ENCODE peak calls at places on chromosomes 12 and 14, in five cellular contexts. J is neural crest cell; I is CD8-positive, alpha-beta T cell; P is lower leg skin; D is A549. M is an unnamed sample.
A peak's percentile ranks its signal among the peaks of the same experiment; 100 is the strongest.

GRCh38 chr12:104643921-104644669 is 187.3 kb downstream of the CHST11 start:
- DNase-seq in J (no peak), I (no peak), P (peak; percentile 17), D (no peak), M (no peak)

GRCh38 chr14:56002876-56003625 is 115.2 kb upstream of the PELI2 start:
- DNase-seq in J (no peak), I (no peak), P (no peak), D (no peak), M (no peak)

GRCh38 chr12:51834411-51834810 is 14.1 kb downstream of the FIGNL2 start:
- DNase-seq in J (no peak), I (no peak), P (no peak), D (no peak), M (no peak)

GRCh38 chr14:35708072-35708471 is 101.0 kb downstream of the RALGAPA1 start:
- DNase-seq in J (no peak), I (no peak), P (no peak), D (no peak), M (no peak)

GRCh38 chr12:100826323-100826722 is 31.7 kb downstream of the ANO4 start:
- DNase-seq in J (peak; percentile 60), I (no peak), P (no peak), D (peak; percentile 8), M (peak; percentile 74)

GRCh38 chr12:121214171-121214777 is 4.3 kb downstream of the P2RX4 start:
- DNase-seq in J (no peak), I (no peak), P (no peak), D (no peak), M (no peak)

GRCh38 chr14:105355049-105355575 is 40.6 kb downstream of the PACS2 start:
- DNase-seq in J (no peak), I (no peak), P (no peak), D (no peak), M (no peak)

GRCh38 chr14:87052646-87053225 is 940.2 kb downstream of the GALC start:
- DNase-seq in J (no peak), I (no peak), P (no peak), D (no peak), M (no peak)

GRCh38 chr12:1575287-1575798 is 19.0 kb downstream of the FBXL14 start:
- DNase-seq in J (no peak), I (no peak), P (no peak), D (no peak), M (no peak)

GRCh38 chr12:110117948-110118685 is 6.0 kb upstream of the IFT81 start:
- DNase-seq in J (no peak), I (no peak), P (no peak), D (no peak), M (peak; percentile 17)

GRCh38 chr12:42590324-42590934 is 883 bp upstream of the PRICKLE1 start:
- DNase-seq in J (no peak), I (no peak), P (peak; percentile 18), D (peak; percentile 28), M (peak; percentile 29)

GRCh38 chr12:42587564-42588307 is 1.8 kb downstream of the PRICKLE1 start:
- DNase-seq in J (no peak), I (no peak), P (no peak), D (no peak), M (no peak)

GRCh38 chr12:42588308-42588836 is 1.2 kb downstream of the PRICKLE1 start:
- DNase-seq in J (no peak), I (no peak), P (no peak), D (no peak), M (no peak)

GRCh38 chr12:42589465-42590323 is at the start of gene PRICKLE1:
- DNase-seq in J (peak; percentile 48), I (no peak), P (no peak), D (peak; percentile 24), M (peak; percentile 65)

DNA sequence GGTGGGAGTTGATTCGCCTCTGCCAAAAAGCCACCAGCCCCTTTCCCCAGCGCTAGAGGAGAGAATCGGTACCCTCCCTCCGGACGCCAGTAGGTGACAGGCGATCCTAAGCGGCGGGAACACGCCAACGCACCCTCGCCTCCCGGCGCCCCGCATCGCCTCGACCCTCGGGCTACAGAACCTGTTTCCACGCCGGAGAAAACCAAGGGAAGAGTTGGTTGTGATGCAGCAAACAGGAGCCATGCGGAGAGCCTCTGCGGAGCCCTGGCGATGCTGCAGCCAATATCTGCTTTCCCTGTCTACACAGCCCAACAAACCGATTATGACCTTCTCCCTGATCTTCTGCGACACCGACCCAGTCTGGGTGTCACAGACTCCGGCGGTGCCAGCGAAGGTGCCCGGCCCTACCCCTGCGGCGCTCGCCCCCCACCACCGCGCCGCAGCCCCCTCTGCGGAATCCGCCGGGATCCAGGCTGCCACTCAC is 523 bp downstream of the PRICKLE1 start:
- DNase-seq in J (peak; percentile 39), I (no peak), P (no peak), D (peak; percentile 41), M (peak; percentile 57)
- TF ChIP-seq CTCF in J (peak; percentile 69), I (no peak), P (no peak), D (peak; percentile 50), M (peak; percentile 23)

GRCh38 chr12:455821-456220 is 3.9 kb upstream of the B4GALNT3 start:
- DNase-seq in J (no peak), I (no peak), P (no peak), D (no peak), M (no peak)

GRCh38 chr12:450438-450837 is 9.3 kb upstream of the B4GALNT3 start:
- DNase-seq in J (no peak), I (no peak), P (no peak), D (no peak), M (no peak)

GRCh38 chr12:449203-449602 is 10.5 kb upstream of the B4GALNT3 start:
- DNase-seq in J (no peak), I (no peak), P (no peak), D (no peak), M (no peak)

GRCh38 chr12:457676-458075 is 2.1 kb upstream of the B4GALNT3 start:
- DNase-seq in J (no peak), I (no peak), P (no peak), D (no peak), M (no peak)

GRCh38 chr12:452667-453210 is 7.0 kb upstream of the B4GALNT3 start:
- DNase-seq in J (no peak), I (peak; percentile 40), P (no peak), D (no peak), M (no peak)
- TF ChIP-seq CTCF in J (no peak), I (no peak), P (no peak), D (no peak), M (no peak)

GRCh38 chr12:11344504-11344903 is 34.3 kb upstream of the PRB4 start:
- DNase-seq in J (no peak), I (no peak), P (no peak), D (no peak), M (no peak)

GRCh38 chr12:11348439-11348838 is 38.2 kb upstream of the PRB4 start:
- DNase-seq in J (no peak), I (no peak), P (no peak), D (no peak), M (no peak)

GRCh38 chr12:11347810-11348209 is 37.6 kb upstream of the PRB4 start:
- DNase-seq in J (no peak), I (no peak), P (no peak), D (peak; percentile 1), M (no peak)
- TF ChIP-seq CTCF in J (peak; percentile 65), I (no peak), P (no peak), D (no peak), M (peak; percentile 73)

GRCh38 chr12:124720019-124720686 is 143.5 kb downstream of the SCARB1 start:
- DNase-seq in J (no peak), I (no peak), P (no peak), D (peak; percentile 41), M (no peak)
- TF ChIP-seq CTCF in J (peak; percentile 44), I (no peak), P (no peak), D (peak; percentile 29), M (no peak)